ENCODE peak calls at places on chromosome 17, in eight cellular contexts. R is lower leg skin; E is nucleus accumbens; P is T-helper 2 cell; D is ACHN; J is germinal center; X is stimulated activated CD4-positive, alpha-beta T cell treated with anti-CD3 and anti-CD28 coated beads, Interleukin-1b, Interleukin-23, amount 100 ng/mL, for 1 hour; Q is effector memory CD4-positive, alpha-beta T cell. Z is an unnamed sample.

GRCh38 chr17:4998027-4998665 is 396 bp downstream of the KIF1C start:
- DNase-seq in R (no peak), E (no peak), P (no peak), D (no peak), J (no peak), X (no peak), Q (peak; percentile 11), Z (peak; percentile 26)

GRCh38 chr17:76405607-76405966 is 21.2 kb downstream of the SPHK1 start:
- DNase-seq in R (no peak), E (no peak), P (no peak), D (no peak), J (no peak), X (no peak), Q (no peak), Z (no peak)

GRCh38 chr17:78781339-78782304 is at the start of gene CYTH1:
- DNase-seq in R (no peak), E (peak; percentile 29), P (peak; percentile 30), D (peak; percentile 31), J (no peak), X (no peak), Q (no peak), Z (peak; percentile 67)

GRCh38 chr17:78637643-78638042 is 60.4 kb upstream of the DNAH17 start:
- DNase-seq in R (no peak), E (no peak), P (no peak), D (no peak), J (no peak), X (no peak), Q (no peak), Z (no peak)

GRCh38 chr17:35731239-35731931 is at the start of gene RASL10B:
- DNase-seq in R (no peak), E (peak; percentile 65), P (no peak), D (peak; percentile 56), J (peak; percentile 54), X (no peak), Q (no peak), Z (peak; percentile 78)

GRCh38 chr17:76671123-76671911 is 27.8 kb upstream of the ST6GALNAC1 start:
- DNase-seq in R (peak; percentile 100), E (peak; percentile 100), P (peak; percentile 98), D (peak; percentile 100), J (peak; percentile 100), X (peak; percentile 97), Q (peak; percentile 99), Z (peak; percentile 100)

GRCh38 chr17:6556121-6557039 is at the start of gene PITPNM3:
- DNase-seq in R (no peak), E (no peak), P (no peak), D (peak; percentile 30), J (no peak), X (no peak), Q (no peak), Z (no peak)

GRCh38 chr17:18891541-18891940 is 33.6 kb downstream of the PRPSAP2 start:
- DNase-seq in R (no peak), E (no peak), P (no peak), D (no peak), J (no peak), X (no peak), Q (no peak), Z (no peak)

GRCh38 chr17:80871341-80871740 is 120.3 kb upstream of the CHMP6 start:
- DNase-seq in R (no peak), E (no peak), P (no peak), D (no peak), J (no peak), X (no peak), Q (no peak), Z (no peak)

GRCh38 chr17:73786286-73786743 is 142.1 kb upstream of the SDK2 start:
- DNase-seq in R (no peak), E (no peak), P (no peak), D (no peak), J (no peak), X (no peak), Q (no peak), Z (no peak)

GRCh38 chr17:39231091-39231561 is 5.4 kb upstream of the STAC2 start:
- DNase-seq in R (no peak), E (no peak), P (no peak), D (no peak), J (no peak), X (no peak), Q (no peak), Z (no peak)

GRCh38 chr17:82925336-82925735 is 85.5 kb upstream of the ZNF750 start:
- DNase-seq in R (no peak), E (no peak), P (no peak), D (no peak), J (no peak), X (no peak), Q (no peak), Z (no peak)

GRCh38 chr17:1714980-1715802 is 5.0 kb upstream of the TLCD2 start:
- DNase-seq in R (peak; percentile 87), E (no peak), P (peak; percentile 31), D (peak; percentile 89), J (no peak), X (no peak), Q (no peak), Z (peak; percentile 45)

GRCh38 chr17:83106036-83106577 is 26.7 kb downstream of the METRNL start:
- DNase-seq in R (peak; percentile 28), E (no peak), P (no peak), D (no peak), J (no peak), X (no peak), Q (no peak), Z (peak; percentile 36)

GRCh38 chr17:21452377-21453143 is 76.4 kb downstream of the KCNJ12 start:
- DNase-seq in R (peak; percentile 63), E (peak; percentile 60), P (no peak), D (peak; percentile 60), J (peak; percentile 48), X (no peak), Q (no peak), Z (peak; percentile 65)